ENCODE peak calls at places on chromosomes 16 and 17, in six cellular contexts. One of them, this sample, is unnamed.

GRCh38 chr17:56629450-56630187 is 36.1 kb downstream of the NOG start:
- DNase-seq in esophagus muscularis mucosa: no peak
- DNase-seq in endothelial cell of umbilical vein: no peak
- DNase-seq in stomach: no peak
- DNase-seq in GM12891: no peak
- DNase-seq in GM12878: no peak
- DNase-seq in this sample: no peak

GRCh38 chr16:82034981-82035612 is at the start of gene HSD17B2:
- DNase-seq in stomach: peak
- DNase-seq in esophagus muscularis mucosa: no peak
- DNase-seq in endothelial cell of umbilical vein: peak
- DNase-seq in GM12891: no peak
- DNase-seq in GM12878: no peak
- DNase-seq in this sample: no peak

GRCh38 chr17:55722742-55723487 is at the start of gene TMEM100:
- DNase-seq in endothelial cell of umbilical vein: peak
- DNase-seq in esophagus muscularis mucosa: no peak
- DNase-seq in stomach: no peak
- DNase-seq in GM12891: no peak
- DNase-seq in GM12878: no peak
- DNase-seq in this sample: no peak

GRCh38 chr16:4489030-4489429 is 12.8 kb downstream of the HMOX2 start:
- DNase-seq in GM12891: no peak
- DNase-seq in endothelial cell of umbilical vein: peak
- DNase-seq in GM12878: no peak
- DNase-seq in stomach: no peak
- DNase-seq in esophagus muscularis mucosa: no peak
- DNase-seq in this sample: no peak

GRCh38 chr17:80569936-80570335 is 25.3 kb downstream of the RPTOR start:
- DNase-seq in GM12891: no peak
- DNase-seq in esophagus muscularis mucosa: no peak
- DNase-seq in stomach: no peak
- DNase-seq in endothelial cell of umbilical vein: no peak
- DNase-seq in GM12878: no peak
- DNase-seq in this sample: no peak

GRCh38 chr16:3681206-3681605 is 26.7 kb downstream of the DNASE1 start:
- DNase-seq in endothelial cell of umbilical vein: no peak
- DNase-seq in stomach: no peak
- DNase-seq in GM12878: no peak
- DNase-seq in GM12891: no peak
- DNase-seq in esophagus muscularis mucosa: no peak
- DNase-seq in this sample: no peak

GRCh38 chr17:73589096-73589980 is 54.9 kb downstream of the SDK2 start:
- DNase-seq in esophagus muscularis mucosa: no peak
- DNase-seq in GM12891: no peak
- DNase-seq in GM12878: no peak
- DNase-seq in endothelial cell of umbilical vein: no peak
- DNase-seq in stomach: no peak
- DNase-seq in this sample: no peak

GRCh38 chr17:32341141-32341856 is 674 bp downstream of the C17orf75 start:
- DNase-seq in esophagus muscularis mucosa: no peak
- DNase-seq in endothelial cell of umbilical vein: peak
- DNase-seq in GM12891: no peak
- DNase-seq in GM12878: no peak
- DNase-seq in stomach: no peak
- DNase-seq in this sample: no peak

GRCh38 chr16:4702466-4702808 is 9.1 kb downstream of the NUDT16L1 start:
- DNase-seq in GM12878: no peak
- DNase-seq in GM12891: no peak
- DNase-seq in endothelial cell of umbilical vein: no peak
- DNase-seq in esophagus muscularis mucosa: no peak
- DNase-seq in stomach: no peak
- DNase-seq in this sample: no peak

GRCh38 chr16:2828521-2828840 is 1.6 kb upstream of the ZG16B start:
- DNase-seq in stomach: no peak
- DNase-seq in endothelial cell of umbilical vein: no peak
- DNase-seq in esophagus muscularis mucosa: no peak
- DNase-seq in GM12878: no peak
- DNase-seq in GM12891: no peak
- DNase-seq in this sample: no peak

GRCh38 chr17:51346218-51346982 is 86.1 kb downstream of the UTP18 start:
- DNase-seq in endothelial cell of umbilical vein: no peak
- DNase-seq in GM12878: no peak
- DNase-seq in stomach: no peak
- DNase-seq in esophagus muscularis mucosa: no peak
- DNase-seq in GM12891: no peak
- DNase-seq in this sample: no peak

GRCh38 chr16:23276821-23277220 is 25.3 kb upstream of the SCNN1B start:
- DNase-seq in stomach: no peak
- DNase-seq in GM12878: no peak
- DNase-seq in esophagus muscularis mucosa: no peak
- DNase-seq in GM12891: no peak
- DNase-seq in endothelial cell of umbilical vein: no peak
- DNase-seq in this sample: no peak

GRCh38 chr17:64074704-64075484 is 54.5 kb upstream of the ICAM2 start:
- DNase-seq in GM12878: no peak
- DNase-seq in stomach: peak
- DNase-seq in GM12891: no peak
- DNase-seq in endothelial cell of umbilical vein: no peak
- DNase-seq in esophagus muscularis mucosa: no peak
- DNase-seq in this sample: no peak

GRCh38 chr16:17585449-17586080 is 114.8 kb upstream of the XYLT1 start:
- DNase-seq in esophagus muscularis mucosa: no peak
- DNase-seq in endothelial cell of umbilical vein: no peak
- DNase-seq in GM12891: no peak
- DNase-seq in GM12878: no peak
- DNase-seq in stomach: no peak
- DNase-seq in this sample: no peak

GRCh38 chr17:14670861-14671260 is 370.0 kb downstream of the HS3ST3B1 start:
- DNase-seq in GM12878: no peak
- DNase-seq in esophagus muscularis mucosa: no peak
- DNase-seq in GM12891: no peak
- DNase-seq in endothelial cell of umbilical vein: no peak
- DNase-seq in stomach: no peak
- DNase-seq in this sample: no peak

GRCh38 chr17:30326816-30327215 is 7.0 kb downstream of the TMIGD1 start:
- DNase-seq in esophagus muscularis mucosa: no peak
- DNase-seq in stomach: no peak
- DNase-seq in GM12878: no peak
- DNase-seq in endothelial cell of umbilical vein: no peak
- DNase-seq in GM12891: no peak
- DNase-seq in this sample: no peak

GRCh38 chr17:50558955-50559614 is 1.4 kb upstream of the CACNA1G start:
- DNase-seq in stomach: no peak
- DNase-seq in GM12878: no peak
- DNase-seq in endothelial cell of umbilical vein: no peak
- DNase-seq in GM12891: no peak
- DNase-seq in esophagus muscularis mucosa: no peak
- DNase-seq in this sample: no peak

GRCh38 chr17:80956321-80957190 is 35.1 kb upstream of the CHMP6 start:
- DNase-seq in GM12878: no peak
- DNase-seq in stomach: no peak
- DNase-seq in endothelial cell of umbilical vein: no peak
- DNase-seq in esophagus muscularis mucosa: no peak
- DNase-seq in GM12891: no peak
- DNase-seq in this sample: no peak

GRCh38 chr17:32831223-32831622 is 45.7 kb downstream of the MYO1D start:
- DNase-seq in GM12891: no peak
- DNase-seq in endothelial cell of umbilical vein: no peak
- DNase-seq in esophagus muscularis mucosa: no peak
- DNase-seq in GM12878: no peak
- DNase-seq in stomach: no peak
- DNase-seq in this sample: no peak

GRCh38 chr16:2008009-2008526 is 1.6 kb downstream of the ZNF598 start:
- DNase-seq in esophagus muscularis mucosa: no peak
- DNase-seq in endothelial cell of umbilical vein: peak
- DNase-seq in stomach: no peak
- DNase-seq in GM12878: no peak
- DNase-seq in GM12891: no peak
- DNase-seq in this sample: no peak

GRCh38 chr17:7562208-7562605 is 488 bp downstream of the SENP3 start:
- DNase-seq in esophagus muscularis mucosa: no peak
- DNase-seq in stomach: no peak
- DNase-seq in GM12878: no peak
- DNase-seq in endothelial cell of umbilical vein: no peak
- DNase-seq in GM12891: no peak
- DNase-seq in this sample: no peak

GRCh38 chr16:47815655-47816054 is 340.1 kb downstream of the ABCC12 start:
- DNase-seq in esophagus muscularis mucosa: no peak
- DNase-seq in GM12878: no peak
- DNase-seq in stomach: no peak
- DNase-seq in endothelial cell of umbilical vein: no peak
- DNase-seq in GM12891: no peak
- DNase-seq in this sample: no peak

DNA sequence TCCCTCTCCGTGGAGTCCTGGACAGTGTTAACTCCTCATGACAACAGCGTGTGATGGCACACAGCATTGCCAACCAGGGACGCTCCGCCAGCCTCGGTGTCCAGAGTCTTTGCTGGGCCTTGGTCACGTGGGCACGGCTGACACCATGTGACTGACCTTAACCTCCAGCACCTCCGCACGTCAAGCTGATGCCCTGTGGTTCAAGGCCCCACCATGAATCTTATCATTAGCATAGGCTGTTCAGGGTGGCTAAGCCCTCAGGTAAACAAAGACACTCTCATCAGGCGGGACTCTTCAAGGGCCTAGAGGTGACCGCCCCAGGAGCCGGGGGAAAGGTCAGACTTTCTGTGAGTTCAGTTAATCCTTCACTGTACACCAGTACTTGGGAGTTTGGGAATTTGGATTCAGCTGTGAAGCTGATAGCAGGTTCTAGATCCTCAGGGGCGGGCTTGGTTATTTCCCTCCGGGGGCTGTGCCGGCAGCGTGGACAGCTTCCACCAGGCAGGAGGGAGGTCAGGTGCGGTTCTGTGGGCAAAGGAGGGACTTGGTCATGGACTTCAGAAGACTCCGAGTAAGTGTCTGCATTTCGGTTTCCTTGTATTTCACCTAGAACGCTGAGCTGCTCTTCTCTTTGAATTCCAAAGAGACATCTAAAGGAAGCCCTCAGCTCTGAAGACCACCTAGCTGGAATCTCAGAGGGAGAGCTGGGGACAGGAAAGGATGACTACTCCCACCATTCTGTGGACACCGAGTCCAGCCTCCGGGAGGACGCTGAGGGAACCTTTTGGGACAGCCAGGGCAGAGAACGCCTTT is 195.5 kb upstream of the CIBAR2 start:
- DNase-seq in esophagus muscularis mucosa: no peak
- DNase-seq in endothelial cell of umbilical vein: no peak
- DNase-seq in stomach: no peak
- DNase-seq in GM12878: no peak
- DNase-seq in GM12891: no peak
- DNase-seq in this sample: no peak
- TF ChIP-seq POLR2AphosphoS5 in esophagus muscularis mucosa: no peak
- TF ChIP-seq POLR2AphosphoS5 in endothelial cell of umbilical vein: no peak
- TF ChIP-seq POLR2AphosphoS5 in stomach: no peak
- TF ChIP-seq POLR2AphosphoS5 in GM12878: no peak
- TF ChIP-seq POLR2AphosphoS5 in GM12891: no peak
- TF ChIP-seq POLR2AphosphoS5 in this sample: no peak

GRCh38 chr17:82228278-82228841 is 482 bp upstream of the SLC16A3 start:
- DNase-seq in GM12878: no peak
- DNase-seq in esophagus muscularis mucosa: no peak
- DNase-seq in stomach: peak
- DNase-seq in endothelial cell of umbilical vein: peak
- DNase-seq in GM12891: peak
- DNase-seq in this sample: peak

GRCh38 chr17:82229686-82230626 is 1.1 kb downstream of the SLC16A3 start:
- DNase-seq in endothelial cell of umbilical vein: peak
- DNase-seq in esophagus muscularis mucosa: no peak
- DNase-seq in stomach: no peak
- DNase-seq in GM12891: no peak
- DNase-seq in GM12878: no peak
- DNase-seq in this sample: no peak

GRCh38 chr17:82230627-82231311 is 1.9 kb downstream of the SLC16A3 start:
- DNase-seq in stomach: peak
- DNase-seq in endothelial cell of umbilical vein: peak
- DNase-seq in esophagus muscularis mucosa: peak
- DNase-seq in GM12891: peak
- DNase-seq in GM12878: no peak
- DNase-seq in this sample: peak

GRCh38 chr17:82227629-82228277 is 1.1 kb upstream of the SLC16A3 start:
- DNase-seq in GM12878: no peak
- DNase-seq in esophagus muscularis mucosa: no peak
- DNase-seq in GM12891: no peak
- DNase-seq in endothelial cell of umbilical vein: no peak
- DNase-seq in stomach: no peak
- DNase-seq in this sample: no peak

GRCh38 chr17:82228842-82229685 is at the start of gene SLC16A3:
- DNase-seq in GM12878: no peak
- DNase-seq in endothelial cell of umbilical vein: peak
- DNase-seq in GM12891: peak
- DNase-seq in esophagus muscularis mucosa: peak
- DNase-seq in stomach: peak
- DNase-seq in this sample: peak
- TF ChIP-seq POLR2A in GM12878: peak
- TF ChIP-seq POLR2A in endothelial cell of umbilical vein: peak
- TF ChIP-seq POLR2A in GM12891: peak
- TF ChIP-seq POLR2A in esophagus muscularis mucosa: peak
- TF ChIP-seq POLR2A in stomach: no peak
- TF ChIP-seq POLR2A in this sample: peak

DNA sequence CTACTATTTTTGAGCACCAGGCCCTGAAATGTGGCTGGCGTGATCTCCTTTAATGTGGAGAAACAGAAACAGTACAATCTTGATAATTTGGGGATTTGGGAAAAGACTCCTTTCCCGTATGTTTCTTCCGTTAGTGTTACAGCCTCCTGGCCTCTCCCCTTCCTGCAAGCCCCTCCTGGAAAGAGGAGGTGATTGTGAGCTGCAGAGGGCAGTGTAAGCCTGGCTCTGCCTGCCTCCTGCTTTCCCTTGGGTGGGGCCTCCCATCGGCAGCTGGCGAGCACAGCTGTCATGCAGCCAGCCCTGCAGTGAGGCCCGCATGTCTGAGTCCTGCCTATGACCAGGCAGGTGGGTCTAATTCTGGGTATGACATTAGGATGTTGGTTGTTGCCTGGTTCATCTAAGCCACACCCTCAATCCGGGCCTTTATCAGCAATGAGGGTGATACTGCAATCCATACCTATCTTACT is 48.7 kb upstream of the WSB1 start:
- DNase-seq in esophagus muscularis mucosa: peak
- DNase-seq in GM12878: peak
- DNase-seq in endothelial cell of umbilical vein: peak
- DNase-seq in GM12891: peak
- DNase-seq in stomach: peak
- DNase-seq in this sample: peak
- TF ChIP-seq POLR2AphosphoS5 in esophagus muscularis mucosa: peak
- TF ChIP-seq POLR2AphosphoS5 in GM12878: no peak
- TF ChIP-seq POLR2AphosphoS5 in endothelial cell of umbilical vein: peak
- TF ChIP-seq POLR2AphosphoS5 in GM12891: no peak
- TF ChIP-seq POLR2AphosphoS5 in stomach: peak
- TF ChIP-seq POLR2AphosphoS5 in this sample: no peak

DNA sequence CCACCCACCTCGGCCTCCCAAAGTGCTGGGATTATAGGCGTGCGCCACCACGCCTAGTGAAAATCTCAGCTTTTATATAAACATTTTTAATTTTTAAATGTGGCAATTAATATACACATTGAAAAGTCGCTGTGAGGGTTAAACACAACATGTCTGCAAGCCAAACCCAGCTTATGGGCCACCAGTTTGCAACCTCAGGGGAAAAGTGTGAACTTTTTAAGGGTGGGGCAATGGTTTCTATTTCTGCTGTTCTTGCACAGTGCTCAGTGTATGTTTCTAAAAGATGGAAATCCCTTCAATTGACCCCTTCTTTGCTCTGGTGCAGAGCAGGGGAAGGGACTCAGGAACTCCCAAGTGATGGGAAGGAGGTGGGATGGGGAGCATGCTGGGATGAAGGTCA is 18.3 kb upstream of the SUPT4H1 start:
- DNase-seq in endothelial cell of umbilical vein: no peak
- DNase-seq in stomach: no peak
- DNase-seq in GM12891: no peak
- DNase-seq in esophagus muscularis mucosa: no peak
- DNase-seq in GM12878: no peak
- DNase-seq in this sample: no peak
- TF ChIP-seq POLR2A in endothelial cell of umbilical vein: no peak
- TF ChIP-seq POLR2A in stomach: no peak
- TF ChIP-seq POLR2A in GM12891: no peak
- TF ChIP-seq POLR2A in esophagus muscularis mucosa: no peak
- TF ChIP-seq POLR2A in GM12878: no peak
- TF ChIP-seq POLR2A in this sample: no peak